ENCODE peak calls at places on chromosomes 7 and 10, in eight cellular contexts. X is fibroblast of mammary gland; V is fibroblast of pulmonary artery; N is fibroblast of the aortic adventitia; P is cardiac muscle cell; D is CD8-positive, alpha-beta T cell; W is lung; H is endothelial cell of umbilical vein. C is an unnamed sample.

GRCh38 chr10:101625821-101626412 is 37.8 kb downstream of the DPCD start:
- DNase-seq in H (no peak), W (no peak), V (no peak), X (no peak), D (no peak), P (no peak), N (no peak), C (no peak)

GRCh38 chr7:30252885-30253795 is 31.3 kb upstream of the ZNRF2 start:
- DNase-seq in V (peak), W (peak), X (no peak), H (peak), N (no peak), P (peak), D (no peak), C (peak)

GRCh38 chr10:50992356-50992866 is 81.9 kb upstream of the PRKG1 start:
- DNase-seq in W (no peak), X (peak), H (no peak), V (peak), P (no peak), D (no peak), N (peak), C (no peak)

GRCh38 chr10:22605168-22605567 is 109.2 kb downstream of the PIP4K2A start:
- DNase-seq in P (no peak), H (no peak), X (peak), W (no peak), D (no peak), N (peak), V (peak), C (peak)

GRCh38 chr10:133527779-133528271 is 662 bp downstream of the CYP2E1 start:
- DNase-seq in N (no peak), X (no peak), P (no peak), W (no peak), D (no peak), H (no peak), V (no peak), C (no peak)

GRCh38 chr7:128389815-128390329 is 19.9 kb downstream of the IMPDH1 start:
- DNase-seq in D (no peak), V (no peak), N (no peak), H (no peak), X (no peak), W (no peak), P (no peak), C (no peak)

GRCh38 chr7:82562716-82563404 is 119.3 kb upstream of the CACNA2D1 start:
- DNase-seq in P (no peak), X (peak), H (no peak), W (no peak), V (peak), D (no peak), N (peak), C (peak)

GRCh38 chr10:71598673-71599072 is 120.9 kb downstream of the C10orf105 start:
- DNase-seq in X (peak), V (peak), P (no peak), D (no peak), W (peak), N (peak), H (no peak), C (no peak)

GRCh38 chr10:50385610-50386009 is 134.3 kb upstream of the ASAH2 start:
- DNase-seq in X (peak), W (no peak), H (no peak), V (peak), N (no peak), P (no peak), D (no peak), C (no peak)

GRCh38 chr10:4771554-4772201 is 54.3 kb upstream of the AKR1E2 start:
- DNase-seq in X (peak), N (peak), D (no peak), P (no peak), H (no peak), V (peak), W (no peak), C (no peak)

GRCh38 chr7:114988755-114989154 is 66.9 kb downstream of the MDFIC start:
- DNase-seq in X (peak), D (no peak), V (peak), W (peak), P (no peak), N (peak), H (peak), C (peak)

GRCh38 chr7:47587389-47587788 is 5.5 kb upstream of the TNS3 start:
- DNase-seq in D (no peak), P (no peak), X (no peak), N (peak), V (no peak), H (no peak), W (peak), C (no peak)

GRCh38 chr7:25384820-25385560 is 156.7 kb upstream of the NPVF start:
- DNase-seq in V (no peak), P (no peak), D (no peak), H (no peak), W (no peak), N (no peak), X (no peak), C (no peak)

GRCh38 chr7:35752727-35753126 is 48.1 kb upstream of the SEPTIN7 start:
- DNase-seq in X (peak), H (no peak), V (no peak), D (no peak), P (no peak), N (no peak), W (no peak), C (no peak)

GRCh38 chr7:1586126-1586826 is 16.4 kb upstream of the PSMG3 start:
- DNase-seq in V (no peak), W (no peak), H (no peak), X (no peak), D (no peak), P (no peak), N (no peak), C (no peak)

GRCh38 chr7:23043441-23043840 is 29.5 kb upstream of the HYCC1 start:
- DNase-seq in H (no peak), D (no peak), P (no peak), X (no peak), V (no peak), W (no peak), N (no peak), C (no peak)

GRCh38 chr10:101131962-101132635 is 999 bp downstream of the TLX1 start:
- DNase-seq in P (no peak), X (no peak), V (no peak), H (no peak), N (no peak), W (no peak), D (no peak), C (no peak)

GRCh38 chr10:85673270-85673669 is 693.3 kb downstream of the GRID1 start:
- DNase-seq in N (no peak), D (no peak), H (no peak), X (no peak), W (no peak), V (no peak), P (no peak), C (no peak)

GRCh38 chr10:43257210-43258031 is 9.4 kb downstream of the RASGEF1A start:
- DNase-seq in D (no peak), W (no peak), X (no peak), H (no peak), V (no peak), N (no peak), P (no peak), C (no peak)

DNA sequence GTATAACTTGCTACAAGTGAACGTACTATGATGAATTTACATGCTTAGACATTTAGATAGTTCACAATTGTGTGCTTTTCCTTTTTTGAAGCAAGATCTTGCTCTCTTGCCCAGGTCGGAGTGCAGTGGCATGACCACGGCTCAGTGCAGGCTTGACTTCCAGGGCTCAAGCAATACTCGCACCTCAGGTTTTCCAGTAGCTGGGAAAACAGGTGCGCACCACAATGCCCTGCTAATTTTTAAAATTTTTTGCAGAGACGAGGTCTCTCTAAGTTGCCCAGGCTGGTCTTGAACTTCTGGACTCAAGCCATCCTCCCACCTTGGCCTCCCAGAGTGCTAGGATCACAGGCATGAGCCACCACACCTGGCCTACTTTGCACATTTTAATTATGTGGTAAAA is 1.8 kb downstream of the GPR15LG start:
- DNase-seq in D (no peak), X (no peak), V (no peak), H (no peak), W (no peak), P (no peak), N (no peak), C (no peak)
- TF ChIP-seq CTCF in D (no peak), X (no peak), V (no peak), H (no peak), W (no peak), P (no peak), N (no peak), C (no peak)

GRCh38 chr7:7114575-7115291 is 67.6 kb upstream of the C1GALT1 start:
- DNase-seq in W (no peak), H (no peak), P (no peak), V (no peak), X (no peak), D (no peak), N (no peak), C (no peak)
- H3K4me3 ChIP-seq in W (no peak), H (no peak), P (no peak), V (no peak), X (no peak), D (no peak), N (no peak), C (no peak)

GRCh38 chr7:102450242-102450641 is 14.4 kb downstream of the ALKBH4 start:
- DNase-seq in W (no peak), V (no peak), D (peak), P (no peak), X (no peak), N (no peak), H (no peak), C (no peak)
- TF ChIP-seq CTCF in W (no peak), V (peak), D (peak), P (peak), X (peak), N (no peak), H (no peak), C (no peak)

GRCh38 chr10:93072713-93073538 is 767 bp upstream of the CYP26A1 start:
- DNase-seq in H (no peak), W (no peak), X (no peak), P (no peak), N (no peak), V (no peak), D (no peak), C (no peak)
- H3K4me3 ChIP-seq in H (peak), W (no peak), X (no peak), P (peak), N (no peak), V (no peak), D (no peak), C (peak)

C was measured in astrocyte of the cerebellum.